ENCODE peak calls at places on chromosome 7, in nine cellular contexts. E is psoas muscle, I is SK-N-SH, R is SJSA1, M is K562, X is PC-9, Z is breast epithelium, P is right cardiac atrium, A is upper lobe of right lung. F is an unnamed sample. For H3K27me3, the result is how much of the 10 kb centered on the place peaks cover.

GRCh38 chr7:29748286-29749099 is 57.8 kb upstream of the WIPF3 start:
- DNase-seq in I (peak), A (no peak), R (peak), Z (no peak), M (no peak), E (no peak), X (no peak), P (no peak), F (no peak)

GRCh38 chr7:157555921-157556320 is 219.1 kb downstream of the DNAJB6 start:
- DNase-seq in X (no peak), R (no peak), M (no peak), I (no peak), Z (no peak), P (no peak), A (peak), E (no peak), F (no peak)

GRCh38 chr7:154965014-154965413 is 37.9 kb downstream of the PAXIP1 start:
- DNase-seq in Z (no peak), A (no peak), R (no peak), P (no peak), X (no peak), E (no peak), M (no peak), I (no peak), F (no peak)

GRCh38 chr7:151416921-151417320 is 7.1 kb upstream of the WDR86 start:
- DNase-seq in I (no peak), A (no peak), M (no peak), Z (no peak), P (no peak), R (no peak), X (no peak), E (no peak), F (no peak)

GRCh38 chr7:36287371-36288241 is 102.1 kb upstream of the ANLN start:
- DNase-seq in P (no peak), E (peak), X (peak), I (peak), Z (no peak), M (no peak), A (no peak), R (no peak), F (no peak)

GRCh38 chr7:116524609-116525297 is at the start of gene CAV1:
- DNase-seq in R (peak), M (peak), X (peak), I (peak), E (peak), Z (peak), P (peak), A (peak), F (peak)

GRCh38 chr7:27961255-27961654 is 219.3 kb downstream of the JAZF1 start:
- DNase-seq in A (no peak), R (peak), E (no peak), P (no peak), X (peak), I (no peak), Z (no peak), M (no peak), F (no peak)

GRCh38 chr7:131690446-131690845 is 134.0 kb upstream of the PODXL start:
- DNase-seq in A (no peak), Z (no peak), M (no peak), X (no peak), P (no peak), E (no peak), I (no peak), R (no peak), F (no peak)

GRCh38 chr7:114865564-114865963 is 56.3 kb upstream of the MDFIC start:
- DNase-seq in P (peak), Z (no peak), X (peak), E (peak), I (no peak), R (peak), M (no peak), A (peak), F (peak)

GRCh38 chr7:96327429-96327828 is 5.5 kb upstream of the SLC25A13 start:
- DNase-seq in A (no peak), E (no peak), P (no peak), R (no peak), M (no peak), Z (no peak), I (no peak), X (no peak), F (no peak)

GRCh38 chr7:108016841-108017775 is 14.1 kb upstream of the LAMB1 start:
- DNase-seq in R (peak), A (no peak), I (peak), P (no peak), M (no peak), Z (no peak), X (no peak), E (no peak), F (no peak)

GRCh38 chr7:13155188-13155587 is 467.8 kb downstream of the ARL4A start:
- DNase-seq in R (no peak), E (no peak), P (no peak), A (no peak), X (no peak), M (no peak), I (no peak), Z (no peak), F (no peak)

GRCh38 chr7:138036135-138036534 is 34.2 kb upstream of the CREB3L2 start:
- DNase-seq in E (no peak), I (no peak), M (no peak), A (no peak), Z (no peak), X (no peak), R (no peak), P (no peak), F (no peak)

GRCh38 chr7:90824386-90825307 is 228.5 kb downstream of the CDK14 start:
- DNase-seq in P (no peak), I (no peak), R (no peak), Z (no peak), A (no peak), E (no peak), X (no peak), M (no peak), F (no peak)

GRCh38 chr7:459584-460373 is 59.9 kb downstream of the PDGFA start:
- DNase-seq in E (peak), P (no peak), Z (no peak), A (peak), X (no peak), M (no peak), R (no peak), I (no peak), F (no peak)

GRCh38 chr7:131189488-131189887 is 138.2 kb upstream of the MKLN1 start:
- DNase-seq in A (no peak), Z (no peak), P (no peak), E (no peak), M (no peak), I (no peak), X (no peak), R (no peak), F (no peak)

GRCh38 chr7:28708033-28708451 is 250.1 kb downstream of the TRIL start:
- DNase-seq in X (no peak), I (no peak), M (no peak), Z (no peak), P (no peak), E (peak), A (no peak), R (no peak), F (no peak)

GRCh38 chr7:86965727-86966120 is 93.7 kb downstream of the ELAPOR2 start:
- DNase-seq in Z (no peak), A (no peak), R (no peak), M (no peak), P (no peak), E (no peak), I (no peak), X (no peak), F (no peak)

GRCh38 chr7:38296059-38296857 is 22.8 kb upstream of the TARP start:
- DNase-seq in R (no peak), A (no peak), Z (no peak), E (no peak), X (no peak), I (no peak), M (no peak), P (no peak), F (no peak)

GRCh38 chr7:141663081-141663510 is 38.9 kb downstream of the DENND11 start:
- DNase-seq in A (no peak), M (no peak), E (no peak), R (no peak), X (peak), P (no peak), I (no peak), Z (peak), F (no peak)

DNA sequence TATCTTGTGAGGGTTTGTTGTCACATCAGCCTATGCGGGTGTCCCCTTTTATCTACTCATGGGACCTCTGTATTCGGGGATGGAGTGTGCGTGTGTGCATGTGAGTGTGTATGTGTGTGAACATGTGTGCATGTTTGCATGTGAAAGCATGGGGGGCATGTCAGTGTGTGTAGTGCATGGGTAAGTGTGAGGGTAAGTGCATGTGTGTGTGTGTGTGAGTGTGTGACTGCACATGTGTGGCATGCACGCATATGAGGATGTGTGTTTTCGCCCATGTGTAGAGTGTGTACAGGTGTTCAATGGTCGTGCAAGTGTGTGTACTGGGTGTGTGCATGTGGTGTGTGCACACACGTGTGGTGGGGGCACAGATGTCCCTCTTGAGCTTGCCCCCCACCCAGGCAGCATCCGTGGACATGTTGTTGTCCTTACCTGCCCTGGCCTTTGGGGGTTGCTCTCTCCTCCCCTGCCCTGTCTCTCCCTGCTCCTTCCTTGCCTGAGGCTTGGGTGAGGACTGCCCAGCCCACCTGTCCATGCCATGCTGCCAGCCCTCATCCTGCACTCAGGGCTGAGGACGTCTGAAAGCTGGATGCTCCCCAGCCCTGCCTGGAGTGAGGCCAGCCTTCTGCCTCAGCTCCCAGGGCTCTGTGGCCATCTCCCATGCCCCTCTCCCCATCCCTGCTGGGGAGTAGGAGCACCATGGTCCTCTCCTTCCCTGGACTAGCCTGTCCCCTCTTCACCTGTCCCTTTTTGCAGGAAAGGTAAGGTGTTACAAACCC is 68.2 kb downstream of the RAMP3 start:
- DNase-seq in I (no peak), X (no peak), E (no peak), R (no peak), Z (no peak), A (no peak), M (no peak), P (no peak), F (no peak)
- H3K27me3 ChIP-seq in I (under half), X (half or more), E (under half), R (under half), Z (under half), A (under half), M (under half), P (under half), F (under half)

GRCh38 chr7:66557214-66558200 is 71.2 kb upstream of the KCTD7 start:
- DNase-seq in I (peak), Z (peak), M (peak), R (peak), A (peak), P (peak), E (peak), X (peak), F (peak)
- H3K27ac ChIP-seq in I (no peak), Z (peak), M (no peak), R (no peak), A (no peak), P (no peak), E (no peak), X (no peak), F (no peak)

GRCh38 chr7:2576742-2577491 is 18.1 kb downstream of the IQCE start:
- DNase-seq in I (no peak), E (no peak), A (no peak), M (no peak), X (no peak), P (no peak), R (no peak), Z (no peak), F (no peak)
- H3K4me3 ChIP-seq in I (no peak), E (no peak), A (no peak), M (no peak), X (no peak), P (no peak), R (no peak), Z (no peak), F (no peak)

DNA sequence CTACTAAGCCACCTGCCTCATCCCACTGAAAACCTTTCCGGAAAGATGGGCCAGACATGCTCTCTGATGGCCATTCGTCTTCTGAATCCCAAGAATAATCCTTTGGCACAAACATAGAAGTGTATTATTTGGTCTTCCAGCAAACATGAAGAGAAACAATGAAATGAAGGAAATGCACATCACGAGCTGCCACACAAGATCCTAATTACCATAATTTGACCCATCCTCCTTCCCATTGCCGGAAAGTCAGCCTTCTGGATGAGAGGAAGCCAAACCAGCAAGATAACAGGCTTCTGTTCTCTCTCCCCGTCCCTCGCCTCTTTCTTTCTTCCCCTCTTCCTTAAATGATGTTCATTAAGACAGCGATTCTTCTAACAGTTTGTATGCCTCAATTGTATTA is 218.9 kb upstream of the KMT2E start:
- DNase-seq in P (no peak), R (no peak), E (no peak), M (no peak), I (no peak), A (no peak), Z (no peak), X (no peak), F (no peak)
- H3K27me3 ChIP-seq in P (under half), R (under half), E (under half), M (under half), I (under half), A (under half), Z (under half), X (under half), F (under half)

GRCh38 chr7:106075937-106076336 is 36.2 kb downstream of the SYPL1 start:
- DNase-seq in E (no peak), A (no peak), X (no peak), M (no peak), I (no peak), R (no peak), Z (no peak), P (no peak), F (no peak)
- H3K27ac ChIP-seq in E (no peak), A (no peak), X (no peak), M (no peak), I (no peak), R (no peak), Z (no peak), P (no peak), F (no peak)

GRCh38 chr7:39661960-39662359 is 38.6 kb downstream of the RALA start:
- DNase-seq in M (no peak), Z (no peak), P (no peak), A (no peak), E (no peak), R (no peak), I (no peak), X (no peak), F (no peak)

GRCh38 chr7:39664585-39664984 is 41.2 kb downstream of the RALA start:
- DNase-seq in Z (no peak), X (no peak), M (no peak), A (no peak), I (no peak), R (no peak), P (no peak), E (no peak), F (no peak)

GRCh38 chr7:39666562-39666961 is 43.2 kb downstream of the RALA start:
- DNase-seq in M (no peak), X (no peak), P (no peak), A (no peak), R (no peak), Z (no peak), I (no peak), E (no peak), F (no peak)

GRCh38 chr7:39663263-39663662 is 39.9 kb downstream of the RALA start:
- DNase-seq in M (no peak), Z (no peak), I (no peak), P (no peak), R (no peak), E (no peak), A (no peak), X (no peak), F (no peak)

DNA sequence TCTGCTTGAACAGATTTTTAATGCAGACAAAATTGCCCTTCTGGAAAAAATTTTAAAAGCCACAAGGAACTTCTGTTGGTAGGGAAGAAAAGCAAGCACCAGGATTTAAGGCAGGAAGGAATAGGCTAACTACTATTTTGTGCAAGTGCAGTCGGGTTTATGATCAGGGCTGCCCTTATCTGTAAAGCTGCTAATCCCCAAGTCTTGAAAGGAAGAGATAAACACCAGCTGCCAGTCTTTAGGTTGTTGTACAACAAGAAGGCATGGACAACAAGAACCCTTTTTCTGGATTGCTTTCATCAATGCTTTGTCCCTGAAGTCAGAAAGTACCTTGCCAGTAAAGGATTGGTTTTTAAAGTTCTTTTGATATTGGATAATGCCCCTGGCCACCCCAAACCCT is 40.7 kb downstream of the RALA start:
- DNase-seq in I (no peak), A (no peak), M (no peak), R (no peak), Z (no peak), P (no peak), E (no peak), X (no peak), F (no peak)
- H3K4me3 ChIP-seq in I (no peak), A (no peak), M (no peak), R (no peak), Z (no peak), P (no peak), E (no peak), X (no peak), F (no peak)

GRCh38 chr7:120987280-120987679 is 1.2 kb upstream of the CPED1 start:
- DNase-seq in M (peak), R (no peak), Z (no peak), P (no peak), X (no peak), E (no peak), A (no peak), I (no peak), F (no peak)
- H3K27me3 ChIP-seq in M (under half), R (under half), Z (under half), P (under half), X (under half), E (under half), A (under half), I (under half), F (under half)

F was measured in ovary.